ENCODE peak calls at places on chromosomes 5 and 9, in nine cellular contexts. R, G, Q, Y, F, I, H, Z and W are unnamed samples.

GRCh38 chr5:87912419-87912818 is 356.2 kb downstream of the TMEM161B start:
- DNase-seq in G (no peak), Z (no peak), Y (no peak), Q (no peak), H (no peak), F (no peak), R (no peak), I (no peak), W (no peak)

GRCh38 chr9:77019810-77020437 is 469 bp downstream of the FOXB2 start:
- DNase-seq in F (no peak), G (no peak), R (no peak), H (no peak), Q (no peak), Y (no peak), Z (no peak), I (no peak), W (peak; percentile 40)

GRCh38 chr9:36976371-36977030 is 57.6 kb downstream of the PAX5 start:
- DNase-seq in Z (no peak), R (no peak), H (no peak), Y (no peak), G (no peak), F (no peak), I (no peak), Q (no peak), W (no peak)

GRCh38 chr5:90548069-90548593 is 10.5 kb upstream of the ADGRV1 start:
- DNase-seq in I (no peak), R (no peak), G (no peak), H (no peak), Q (no peak), Y (no peak), Z (no peak), F (no peak), W (no peak)

GRCh38 chr5:122165574-122166021 is 36.3 kb downstream of the ZNF474 start:
- DNase-seq in H (no peak), I (no peak), F (no peak), Q (no peak), Y (no peak), R (no peak), G (no peak), Z (no peak), W (no peak)

GRCh38 chr5:9898319-9898718 is 268.2 kb upstream of the TAS2R1 start:
- DNase-seq in H (no peak), Z (no peak), R (no peak), F (peak; percentile 11), G (no peak), Q (no peak), I (peak; percentile 55), Y (no peak), W (no peak)

GRCh38 chr9:13805566-13805965 is 508.4 kb downstream of the NFIB start:
- DNase-seq in Y (no peak), H (no peak), F (no peak), I (no peak), G (no peak), Z (no peak), R (no peak), Q (no peak), W (no peak)

GRCh38 chr5:173669483-173669882 is 53.0 kb upstream of the BOD1 start:
- DNase-seq in Y (no peak), G (no peak), H (no peak), Z (no peak), F (no peak), I (no peak), Q (no peak), R (no peak), W (no peak)

GRCh38 chr9:33032292-33032691 is 7.2 kb downstream of the DNAJA1 start:
- DNase-seq in F (no peak), Z (no peak), G (no peak), Y (no peak), Q (no peak), R (no peak), H (no peak), I (no peak), W (no peak)

GRCh38 chr9:127154003-127154389 is 31.6 kb upstream of the ANGPTL2 start:
- DNase-seq in F (no peak), R (no peak), G (no peak), Y (no peak), I (no peak), Z (no peak), H (no peak), Q (no peak), W (peak; percentile 10)

GRCh38 chr9:112093875-112094227 is 81.2 kb downstream of the SUSD1 start:
- DNase-seq in H (no peak), Y (no peak), G (no peak), Z (no peak), I (no peak), Q (no peak), F (no peak), R (no peak), W (no peak)

GRCh38 chr5:171493646-171494393 is 74.4 kb downstream of the FGF18 start:
- DNase-seq in F (no peak), Y (no peak), R (no peak), G (no peak), Z (no peak), H (no peak), I (no peak), Q (no peak), W (no peak)

GRCh38 chr5:115098041-115098702 is 71.5 kb downstream of the TRIM36 start:
- DNase-seq in Q (no peak), F (peak; percentile 17), G (no peak), Z (no peak), Y (no peak), R (peak; percentile 6), H (no peak), I (peak; percentile 67), W (no peak)

GRCh38 chr9:19631181-19631580 is 157.7 kb downstream of the SLC24A2 start:
- DNase-seq in Z (no peak), F (no peak), G (no peak), H (no peak), I (no peak), Q (no peak), R (no peak), Y (no peak), W (no peak)